ENCODE peak calls at places on chromosomes 1 and 21, in ten cellular contexts. O is astrocyte of the spinal cord; M is OCI-LY7; Z is uterus; G is GM23248; Y is spleen; B is bronchial epithelial cell; W is adrenal gland; X is dorsolateral prefrontal cortex; Q is CD8-positive, alpha-beta memory T cell. E is an unnamed sample.

GRCh38 chr1:52603301-52603675 is 1.1 kb downstream of the GPX7 start:
- DNase-seq in O (no peak), M (no peak), Z (no peak), G (peak), Y (no peak), B (no peak), W (no peak), X (no peak), Q (no peak), E (no peak)

GRCh38 chr1:74436078-74436477 is 76.3 kb downstream of the LRRC53 start:
- DNase-seq in O (no peak), M (no peak), Z (no peak), G (no peak), Y (no peak), B (no peak), W (no peak), X (no peak), Q (no peak), E (no peak)

GRCh38 chr1:226640737-226641136 is 92.2 kb downstream of the STUM start:
- DNase-seq in O (no peak), M (no peak), Z (peak), G (no peak), Y (peak), B (no peak), W (no peak), X (no peak), Q (no peak), E (peak)

GRCh38 chr1:151542710-151543129 is 2.6 kb downstream of the TUFT1 start:
- DNase-seq in O (peak), M (no peak), Z (peak), G (peak), Y (no peak), B (peak), W (peak), X (no peak), Q (no peak), E (no peak)

GRCh38 chr21:44927587-44928461 is 7.1 kb upstream of the ITGB2 start:
- DNase-seq in O (peak), M (peak), Z (no peak), G (peak), Y (peak), B (peak), W (no peak), X (no peak), Q (peak), E (peak)

GRCh38 chr1:83931658-83932253 is 67.2 kb downstream of the TTLL7 start:
- DNase-seq in O (peak), M (peak), Z (no peak), G (peak), Y (no peak), B (peak), W (peak), X (no peak), Q (no peak), E (no peak)

GRCh38 chr1:24805534-24806301 is 60.5 kb downstream of the CLIC4 start:
- DNase-seq in O (peak), M (no peak), Z (no peak), G (peak), Y (no peak), B (peak), W (no peak), X (no peak), Q (no peak), E (no peak)

GRCh38 chr1:54007613-54008012 is 10.4 kb downstream of the LDLRAD1 start:
- DNase-seq in O (no peak), M (no peak), Z (no peak), G (no peak), Y (no peak), B (no peak), W (no peak), X (no peak), Q (no peak), E (no peak)

GRCh38 chr1:212858461-212859265 is 588 bp downstream of the FLVCR1 start:
- DNase-seq in O (peak), M (peak), Z (no peak), G (peak), Y (peak), B (peak), W (no peak), X (peak), Q (no peak), E (peak)

GRCh38 chr21:25887166-25887565 is 152.4 kb downstream of the GABPA start:
- DNase-seq in O (no peak), M (no peak), Z (no peak), G (peak), Y (no peak), B (no peak), W (no peak), X (no peak), Q (no peak), E (no peak)

GRCh38 chr1:18540136-18540765 is 59.5 kb downstream of the KLHDC7A start:
- DNase-seq in O (no peak), M (no peak), Z (no peak), G (no peak), Y (no peak), B (no peak), W (no peak), X (no peak), Q (no peak), E (no peak)

GRCh38 chr1:62401034-62401433 is 35.8 kb upstream of the USP1 start:
- DNase-seq in O (no peak), M (no peak), Z (no peak), G (no peak), Y (no peak), B (no peak), W (no peak), X (no peak), Q (no peak), E (no peak)

GRCh38 chr1:211653907-211654553 is 21.4 kb downstream of the NEK2 start:
- DNase-seq in O (no peak), M (no peak), Z (no peak), G (peak), Y (no peak), B (peak), W (no peak), X (no peak), Q (no peak), E (no peak)

GRCh38 chr1:245153645-245154428 is 948 bp upstream of the KIF26B start:
- DNase-seq in O (peak), M (no peak), Z (no peak), G (peak), Y (peak), B (peak), W (peak), X (no peak), Q (no peak), E (peak)

GRCh38 chr1:225827076-225827475 is 17.2 kb downstream of the EPHX1 start:
- DNase-seq in O (no peak), M (no peak), Z (no peak), G (no peak), Y (no peak), B (no peak), W (no peak), X (no peak), Q (no peak), E (no peak)

GRCh38 chr1:43315481-43315880 is 14.7 kb downstream of the TIE1 start:
- DNase-seq in O (no peak), M (no peak), Z (no peak), G (no peak), Y (peak), B (no peak), W (no peak), X (peak), Q (no peak), E (no peak)

GRCh38 chr1:43314233-43314632 is 13.5 kb downstream of the TIE1 start:
- DNase-seq in O (no peak), M (no peak), Z (no peak), G (peak), Y (peak), B (no peak), W (no peak), X (no peak), Q (no peak), E (no peak)

GRCh38 chr1:43317817-43318471 is 17.2 kb downstream of the TIE1 start:
- DNase-seq in O (no peak), M (no peak), Z (no peak), G (peak), Y (peak), B (no peak), W (no peak), X (peak), Q (no peak), E (no peak)

GRCh38 chr1:43316738-43317520 is 16.1 kb downstream of the TIE1 start:
- DNase-seq in O (no peak), M (no peak), Z (no peak), G (peak), Y (no peak), B (no peak), W (no peak), X (no peak), Q (no peak), E (no peak)

GRCh38 chr1:43315963-43316737 is 15.4 kb downstream of the TIE1 start:
- DNase-seq in O (no peak), M (no peak), Z (no peak), G (peak), Y (peak), B (no peak), W (no peak), X (no peak), Q (no peak), E (no peak)
- H3K4me3 ChIP-seq in O (no peak), M (no peak), Z (no peak), G (no peak), Y (no peak), B (no peak), W (no peak), X (no peak), Q (no peak), E (no peak)

GRCh38 chr1:234603221-234604204 is 6.5 kb downstream of the IRF2BP2 start:
- DNase-seq in O (peak), M (no peak), Z (no peak), G (peak), Y (no peak), B (no peak), W (no peak), X (no peak), Q (no peak), E (no peak)
- H3K4me3 ChIP-seq in O (peak), M (peak), Z (peak), G (peak), Y (no peak), B (no peak), W (no peak), X (peak), Q (peak), E (peak)

GRCh38 chr1:178434360-178434759 is 62.4 kb downstream of the CLEC20A start:
- DNase-seq in O (no peak), M (no peak), Z (no peak), G (no peak), Y (no peak), B (peak), W (no peak), X (no peak), Q (no peak), E (no peak)
- H3K4me3 ChIP-seq in O (no peak), M (no peak), Z (no peak), G (no peak), Y (no peak), B (no peak), W (no peak), X (no peak), Q (no peak), E (no peak)

GRCh38 chr1:12231276-12231595 is 1.4 kb downstream of the VPS13D start:
- DNase-seq in O (no peak), M (no peak), Z (no peak), G (peak), Y (no peak), B (peak), W (no peak), X (no peak), Q (no peak), E (no peak)

GRCh38 chr1:12228979-12229378 is 851 bp upstream of the VPS13D start:
- DNase-seq in O (no peak), M (no peak), Z (no peak), G (no peak), Y (peak), B (no peak), W (no peak), X (no peak), Q (no peak), E (no peak)

GRCh38 chr1:12230549-12231275 is 882 bp downstream of the VPS13D start:
- DNase-seq in O (no peak), M (peak), Z (peak), G (peak), Y (peak), B (no peak), W (peak), X (no peak), Q (no peak), E (peak)

GRCh38 chr1:12229835-12230548 is at the start of gene VPS13D:
- DNase-seq in O (peak), M (peak), Z (peak), G (peak), Y (peak), B (peak), W (peak), X (peak), Q (peak), E (peak)

DNA sequence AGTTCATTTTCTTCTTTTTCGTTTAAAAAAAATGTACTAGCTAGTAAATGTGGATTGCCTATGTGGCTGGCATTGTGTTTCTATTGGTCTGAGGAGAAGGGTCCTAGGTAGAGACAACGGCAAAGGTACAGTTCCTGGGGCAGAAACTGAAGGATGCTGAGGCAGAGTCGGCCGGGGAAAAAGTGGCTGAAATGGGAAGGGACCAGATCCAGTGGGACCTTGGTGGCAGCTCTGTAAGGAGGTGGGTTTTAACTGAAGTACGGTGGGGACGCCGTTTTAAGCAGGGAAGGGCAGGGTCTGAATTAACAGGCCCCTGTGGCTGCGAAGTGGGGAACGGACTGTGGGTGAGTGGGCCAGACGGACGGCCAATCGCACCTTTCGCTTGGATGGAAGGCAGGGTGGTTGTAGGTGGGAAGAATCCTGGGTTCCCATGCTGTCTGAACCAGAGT is 420 bp upstream of the VPS13D start:
- DNase-seq in O (no peak), M (no peak), Z (no peak), G (no peak), Y (no peak), B (no peak), W (no peak), X (no peak), Q (no peak), E (no peak)
- H3K4me3 ChIP-seq in O (no peak), M (peak), Z (peak), G (peak), Y (no peak), B (no peak), W (no peak), X (peak), Q (no peak), E (peak)

GRCh38 chr21:46356005-46356338 is 32.0 kb downstream of the PCNT start:
- DNase-seq in O (no peak), M (no peak), Z (no peak), G (no peak), Y (no peak), B (no peak), W (no peak), X (no peak), Q (no peak), E (no peak)
- H3K4me3 ChIP-seq in O (no peak), M (no peak), Z (no peak), G (no peak), Y (no peak), B (no peak), W (no peak), X (no peak), Q (no peak), E (no peak)

DNA sequence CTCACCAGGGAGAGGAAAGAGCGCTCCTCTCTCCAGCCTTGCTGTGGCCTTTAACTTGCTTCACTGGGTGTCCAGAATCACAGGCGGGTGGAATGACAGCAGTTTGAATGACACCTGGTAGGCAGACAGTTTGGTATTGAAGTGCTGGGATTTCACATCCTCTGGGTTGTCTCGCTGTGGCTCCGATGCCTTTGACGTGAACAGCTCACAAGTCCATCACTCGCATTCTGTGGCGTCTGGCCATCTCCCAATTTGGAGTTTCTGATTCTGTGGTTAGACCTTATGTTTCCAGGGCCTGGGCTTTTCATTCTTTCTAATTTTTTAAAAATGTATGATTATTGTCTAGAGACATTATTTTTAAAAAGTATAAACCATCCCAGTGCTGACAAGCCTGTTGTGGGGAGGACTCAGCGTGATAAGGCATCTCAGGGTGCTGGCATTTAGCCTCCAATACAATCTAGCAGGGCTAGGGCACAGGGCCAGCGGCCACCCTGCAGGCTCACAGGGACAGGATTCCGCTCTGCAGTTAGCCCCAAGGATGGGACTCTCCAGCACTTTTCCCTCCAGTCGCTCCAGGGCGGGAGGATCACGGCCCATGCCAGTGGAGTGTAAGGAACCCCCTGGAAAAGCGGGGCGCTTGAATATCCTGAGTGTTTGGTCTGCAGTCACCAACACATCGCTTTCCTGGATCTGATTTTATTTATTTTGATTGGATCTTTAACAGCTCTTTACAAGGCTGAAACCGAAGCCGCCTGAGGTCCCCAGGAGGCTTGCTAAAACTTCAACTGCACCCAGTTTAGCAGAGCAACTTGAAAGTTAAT is 178.3 kb downstream of the TRABD2B start:
- DNase-seq in O (peak), M (no peak), Z (no peak), G (no peak), Y (no peak), B (no peak), W (no peak), X (no peak), Q (no peak), E (no peak)
- H3K4me3 ChIP-seq in O (no peak), M (no peak), Z (no peak), G (no peak), Y (no peak), B (no peak), W (no peak), X (no peak), Q (no peak), E (no peak)

DNA sequence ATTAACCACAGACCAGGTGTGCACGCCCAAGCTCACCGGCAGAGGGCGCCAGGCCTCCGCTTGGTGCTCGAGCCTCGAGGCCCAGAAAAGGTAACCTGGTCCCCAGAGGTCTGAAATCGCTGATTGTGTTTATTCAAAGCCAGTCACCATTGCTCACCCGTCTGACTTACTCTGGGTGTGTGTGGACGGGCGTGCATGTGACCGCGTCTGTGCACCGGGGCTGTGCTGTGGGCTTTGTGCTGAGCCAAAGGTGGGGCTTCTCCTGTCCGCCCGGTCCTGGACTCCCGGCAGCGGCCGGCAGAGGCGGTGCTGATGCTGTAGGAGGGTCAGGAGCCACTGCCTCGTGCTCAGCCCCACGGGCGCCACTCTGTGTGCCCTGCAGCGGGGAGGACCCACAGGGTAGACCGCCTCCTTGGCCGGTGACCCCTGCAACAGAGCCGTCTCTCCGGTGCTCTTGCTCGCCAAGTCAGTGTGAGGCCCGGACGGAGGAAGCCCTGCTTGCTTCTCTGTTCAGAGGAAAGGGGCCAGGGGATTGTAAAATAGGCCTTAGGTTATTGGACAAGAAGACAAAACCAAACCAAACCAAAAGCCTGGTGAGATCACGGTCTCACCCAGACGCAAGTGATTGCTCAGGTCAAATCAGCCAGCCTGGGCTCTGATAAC is 32.0 kb upstream of the BTG2 start:
- DNase-seq in O (peak), M (peak), Z (peak), G (peak), Y (peak), B (peak), W (peak), X (peak), Q (peak), E (peak)
- H3K4me3 ChIP-seq in O (no peak), M (peak), Z (no peak), G (no peak), Y (peak), B (no peak), W (no peak), X (no peak), Q (peak), E (peak)

E was measured in lower lobe of right lung.